ENCODE peak calls at places on chromosomes 2 and 18, in eight cellular contexts. One of them, this sample, is unnamed.

GRCh38 chr2:156322103-156322671 is 10.3 kb downstream of the NR4A2 start:
- DNase-seq in stimulated activated CD4-positive, alpha-beta T cell treated with anti-CD3 and anti-CD28 coated beads, Interleukin-4, amount 100 ng/mL, for 24 hours: no peak
- DNase-seq in ovary: no peak
- DNase-seq in Peyer's patch: no peak
- DNase-seq in A172: no peak
- DNase-seq in adrenal gland: no peak
- DNase-seq in NCI-H2081: no peak
- DNase-seq in foreskin keratinocyte: no peak
- DNase-seq in this sample: peak; percentile 28

GRCh38 chr18:60649107-60649506 is 276.5 kb upstream of the MC4R start:
- DNase-seq in stimulated activated CD4-positive, alpha-beta T cell treated with anti-CD3 and anti-CD28 coated beads, Interleukin-4, amount 100 ng/mL, for 24 hours: no peak
- DNase-seq in ovary: no peak
- DNase-seq in Peyer's patch: no peak
- DNase-seq in A172: no peak
- DNase-seq in adrenal gland: no peak
- DNase-seq in NCI-H2081: peak; percentile 12
- DNase-seq in foreskin keratinocyte: no peak
- DNase-seq in this sample: no peak

GRCh38 chr18:23171581-23172156 is 36.4 kb downstream of the CABLES1 start:
- DNase-seq in stimulated activated CD4-positive, alpha-beta T cell treated with anti-CD3 and anti-CD28 coated beads, Interleukin-4, amount 100 ng/mL, for 24 hours: no peak
- DNase-seq in ovary: no peak
- DNase-seq in Peyer's patch: no peak
- DNase-seq in A172: no peak
- DNase-seq in adrenal gland: no peak
- DNase-seq in NCI-H2081: no peak
- DNase-seq in foreskin keratinocyte: no peak
- DNase-seq in this sample: no peak

GRCh38 chr2:176101862-176102261 is 2.3 kb downstream of the HOXD12 start:
- DNase-seq in stimulated activated CD4-positive, alpha-beta T cell treated with anti-CD3 and anti-CD28 coated beads, Interleukin-4, amount 100 ng/mL, for 24 hours: no peak
- DNase-seq in ovary: no peak
- DNase-seq in Peyer's patch: no peak
- DNase-seq in A172: no peak
- DNase-seq in adrenal gland: no peak
- DNase-seq in NCI-H2081: no peak
- DNase-seq in foreskin keratinocyte: no peak
- DNase-seq in this sample: no peak

GRCh38 chr2:198162276-198162675 is 357.9 kb downstream of the PLCL1 start:
- DNase-seq in stimulated activated CD4-positive, alpha-beta T cell treated with anti-CD3 and anti-CD28 coated beads, Interleukin-4, amount 100 ng/mL, for 24 hours: no peak
- DNase-seq in ovary: no peak
- DNase-seq in Peyer's patch: no peak
- DNase-seq in A172: no peak
- DNase-seq in adrenal gland: no peak
- DNase-seq in NCI-H2081: no peak
- DNase-seq in foreskin keratinocyte: no peak
- DNase-seq in this sample: no peak

GRCh38 chr2:203891474-203891873 is 23.9 kb downstream of the CTLA4 start:
- DNase-seq in stimulated activated CD4-positive, alpha-beta T cell treated with anti-CD3 and anti-CD28 coated beads, Interleukin-4, amount 100 ng/mL, for 24 hours: peak; percentile 71
- DNase-seq in ovary: no peak
- DNase-seq in Peyer's patch: peak; percentile 53
- DNase-seq in A172: no peak
- DNase-seq in adrenal gland: peak; percentile 46
- DNase-seq in NCI-H2081: no peak
- DNase-seq in foreskin keratinocyte: no peak
- DNase-seq in this sample: no peak

GRCh38 chr18:30487962-30488361 is 554.6 kb downstream of the DSC3 start:
- DNase-seq in stimulated activated CD4-positive, alpha-beta T cell treated with anti-CD3 and anti-CD28 coated beads, Interleukin-4, amount 100 ng/mL, for 24 hours: no peak
- DNase-seq in ovary: no peak
- DNase-seq in Peyer's patch: no peak
- DNase-seq in A172: no peak
- DNase-seq in adrenal gland: no peak
- DNase-seq in NCI-H2081: no peak
- DNase-seq in foreskin keratinocyte: peak; percentile 60
- DNase-seq in this sample: no peak

GRCh38 chr2:24613154-24613814 is 122.2 kb downstream of the NCOA1 start:
- DNase-seq in stimulated activated CD4-positive, alpha-beta T cell treated with anti-CD3 and anti-CD28 coated beads, Interleukin-4, amount 100 ng/mL, for 24 hours: no peak
- DNase-seq in ovary: no peak
- DNase-seq in Peyer's patch: no peak
- DNase-seq in A172: no peak
- DNase-seq in adrenal gland: peak; percentile 27
- DNase-seq in NCI-H2081: peak; percentile 63
- DNase-seq in foreskin keratinocyte: peak; percentile 55
- DNase-seq in this sample: peak; percentile 56

GRCh38 chr2:117941693-117942092 is 72.2 kb downstream of the CCDC93 start:
- DNase-seq in stimulated activated CD4-positive, alpha-beta T cell treated with anti-CD3 and anti-CD28 coated beads, Interleukin-4, amount 100 ng/mL, for 24 hours: no peak
- DNase-seq in ovary: no peak
- DNase-seq in Peyer's patch: no peak
- DNase-seq in A172: no peak
- DNase-seq in adrenal gland: no peak
- DNase-seq in NCI-H2081: no peak
- DNase-seq in foreskin keratinocyte: no peak
- DNase-seq in this sample: no peak

GRCh38 chr2:10239561-10239967 is 63.1 kb upstream of the HPCAL1 start:
- DNase-seq in stimulated activated CD4-positive, alpha-beta T cell treated with anti-CD3 and anti-CD28 coated beads, Interleukin-4, amount 100 ng/mL, for 24 hours: no peak
- DNase-seq in ovary: no peak
- DNase-seq in Peyer's patch: no peak
- DNase-seq in A172: no peak
- DNase-seq in adrenal gland: no peak
- DNase-seq in NCI-H2081: no peak
- DNase-seq in foreskin keratinocyte: no peak
- DNase-seq in this sample: no peak

GRCh38 chr18:75003089-75003488 is 205.8 kb downstream of the PTGR3 start:
- DNase-seq in stimulated activated CD4-positive, alpha-beta T cell treated with anti-CD3 and anti-CD28 coated beads, Interleukin-4, amount 100 ng/mL, for 24 hours: no peak
- DNase-seq in ovary: no peak
- DNase-seq in Peyer's patch: no peak
- DNase-seq in A172: no peak
- DNase-seq in adrenal gland: peak; percentile 36
- DNase-seq in NCI-H2081: no peak
- DNase-seq in foreskin keratinocyte: no peak
- DNase-seq in this sample: no peak

GRCh38 chr2:164522561-164522981 is 98.7 kb downstream of the GRB14 start:
- DNase-seq in stimulated activated CD4-positive, alpha-beta T cell treated with anti-CD3 and anti-CD28 coated beads, Interleukin-4, amount 100 ng/mL, for 24 hours: no peak
- DNase-seq in ovary: no peak
- DNase-seq in Peyer's patch: no peak
- DNase-seq in A172: no peak
- DNase-seq in adrenal gland: no peak
- DNase-seq in NCI-H2081: no peak
- DNase-seq in foreskin keratinocyte: no peak
- DNase-seq in this sample: no peak

GRCh38 chr18:74163019-74163656 is 14.8 kb downstream of the TIMM21 start:
- DNase-seq in stimulated activated CD4-positive, alpha-beta T cell treated with anti-CD3 and anti-CD28 coated beads, Interleukin-4, amount 100 ng/mL, for 24 hours: no peak
- DNase-seq in ovary: no peak
- DNase-seq in Peyer's patch: no peak
- DNase-seq in A172: no peak
- DNase-seq in adrenal gland: no peak
- DNase-seq in NCI-H2081: no peak
- DNase-seq in foreskin keratinocyte: peak; percentile 95
- DNase-seq in this sample: no peak

GRCh38 chr2:55137024-55137958 is 87.0 kb upstream of the RTN4 start:
- DNase-seq in stimulated activated CD4-positive, alpha-beta T cell treated with anti-CD3 and anti-CD28 coated beads, Interleukin-4, amount 100 ng/mL, for 24 hours: no peak
- DNase-seq in ovary: no peak
- DNase-seq in Peyer's patch: peak; percentile 59
- DNase-seq in A172: no peak
- DNase-seq in adrenal gland: no peak
- DNase-seq in NCI-H2081: no peak
- DNase-seq in foreskin keratinocyte: no peak
- DNase-seq in this sample: no peak

GRCh38 chr2:150983498-150983897 is 278.2 kb downstream of the RBM43 start:
- DNase-seq in stimulated activated CD4-positive, alpha-beta T cell treated with anti-CD3 and anti-CD28 coated beads, Interleukin-4, amount 100 ng/mL, for 24 hours: no peak
- DNase-seq in ovary: no peak
- DNase-seq in Peyer's patch: no peak
- DNase-seq in A172: no peak
- DNase-seq in adrenal gland: no peak
- DNase-seq in NCI-H2081: no peak
- DNase-seq in foreskin keratinocyte: peak; percentile 4
- DNase-seq in this sample: no peak

GRCh38 chr2:56127013-56127772 is 56.6 kb upstream of the CCDC85A start:
- DNase-seq in stimulated activated CD4-positive, alpha-beta T cell treated with anti-CD3 and anti-CD28 coated beads, Interleukin-4, amount 100 ng/mL, for 24 hours: no peak
- DNase-seq in ovary: no peak
- DNase-seq in Peyer's patch: no peak
- DNase-seq in A172: no peak
- DNase-seq in adrenal gland: no peak
- DNase-seq in NCI-H2081: peak; percentile 87
- DNase-seq in foreskin keratinocyte: no peak
- DNase-seq in this sample: no peak

GRCh38 chr2:86035371-86035882 is 70.3 kb downstream of the POLR1A start:
- DNase-seq in stimulated activated CD4-positive, alpha-beta T cell treated with anti-CD3 and anti-CD28 coated beads, Interleukin-4, amount 100 ng/mL, for 24 hours: no peak
- DNase-seq in ovary: no peak
- DNase-seq in Peyer's patch: no peak
- DNase-seq in A172: no peak
- DNase-seq in adrenal gland: no peak
- DNase-seq in NCI-H2081: no peak
- DNase-seq in foreskin keratinocyte: peak; percentile 87
- DNase-seq in this sample: peak; percentile 34

GRCh38 chr2:47181176-47181575 is 26.1 kb upstream of the STPG4 start:
- DNase-seq in stimulated activated CD4-positive, alpha-beta T cell treated with anti-CD3 and anti-CD28 coated beads, Interleukin-4, amount 100 ng/mL, for 24 hours: no peak
- DNase-seq in ovary: no peak
- DNase-seq in Peyer's patch: no peak
- DNase-seq in A172: no peak
- DNase-seq in adrenal gland: no peak
- DNase-seq in NCI-H2081: no peak
- DNase-seq in foreskin keratinocyte: no peak
- DNase-seq in this sample: no peak

GRCh38 chr2:11778923-11779757 is 32.7 kb downstream of the LPIN1 start:
- DNase-seq in stimulated activated CD4-positive, alpha-beta T cell treated with anti-CD3 and anti-CD28 coated beads, Interleukin-4, amount 100 ng/mL, for 24 hours: peak; percentile 91
- DNase-seq in ovary: peak; percentile 80
- DNase-seq in Peyer's patch: peak; percentile 93
- DNase-seq in A172: peak; percentile 47
- DNase-seq in adrenal gland: peak; percentile 83
- DNase-seq in NCI-H2081: peak; percentile 82
- DNase-seq in foreskin keratinocyte: peak; percentile 34
- DNase-seq in this sample: peak; percentile 89

GRCh38 chr2:241673189-241673663 is 13.4 kb downstream of the DTYMK start:
- DNase-seq in stimulated activated CD4-positive, alpha-beta T cell treated with anti-CD3 and anti-CD28 coated beads, Interleukin-4, amount 100 ng/mL, for 24 hours: no peak
- DNase-seq in ovary: no peak
- DNase-seq in Peyer's patch: no peak
- DNase-seq in A172: no peak
- DNase-seq in adrenal gland: no peak
- DNase-seq in NCI-H2081: no peak
- DNase-seq in foreskin keratinocyte: no peak
- DNase-seq in this sample: no peak